ENCODE peak calls at places on chromosomes 7 and 10, in eight cellular contexts. One of them, this sample, is unnamed.

GRCh38 chr10:71133710-71134686 is 78.4 kb upstream of the UNC5B start:
- DNase-seq in T-helper 9 cell: no peak
- DNase-seq in NCI-H774: no peak
- DNase-seq in NCI-H510A treated with DMSO at 0.1 percent for 48 hours: no peak
- DNase-seq in germinal center: no peak
- DNase-seq in NCI-H1105: no peak
- DNase-seq in heart right ventricle: no peak
- DNase-seq in endothelial cell of umbilical vein: no peak
- DNase-seq in this sample: no peak

GRCh38 chr7:158825628-158826289 is 3.5 kb downstream of the ESYT2 start:
- DNase-seq in NCI-H1105: no peak
- DNase-seq in NCI-H774: no peak
- DNase-seq in heart right ventricle: no peak
- DNase-seq in NCI-H510A treated with DMSO at 0.1 percent for 48 hours: no peak
- DNase-seq in endothelial cell of umbilical vein: no peak
- DNase-seq in germinal center: no peak
- DNase-seq in T-helper 9 cell: no peak
- DNase-seq in this sample: no peak

GRCh38 chr7:1651897-1652296 is 18.2 kb upstream of the ELFN1 start:
- DNase-seq in endothelial cell of umbilical vein: no peak
- DNase-seq in germinal center: no peak
- DNase-seq in T-helper 9 cell: no peak
- DNase-seq in heart right ventricle: no peak
- DNase-seq in NCI-H774: no peak
- DNase-seq in NCI-H510A treated with DMSO at 0.1 percent for 48 hours: no peak
- DNase-seq in NCI-H1105: no peak
- DNase-seq in this sample: no peak

GRCh38 chr7:157863176-157863575 is 526.4 kb downstream of the DNAJB6 start:
- DNase-seq in endothelial cell of umbilical vein: no peak
- DNase-seq in NCI-H510A treated with DMSO at 0.1 percent for 48 hours: no peak
- DNase-seq in T-helper 9 cell: no peak
- DNase-seq in NCI-H774: no peak
- DNase-seq in NCI-H1105: no peak
- DNase-seq in germinal center: no peak
- DNase-seq in heart right ventricle: no peak
- DNase-seq in this sample: no peak

GRCh38 chr10:110138197-110138812 is 69.1 kb upstream of the MXI1 start:
- DNase-seq in endothelial cell of umbilical vein: peak; percentile 59
- DNase-seq in NCI-H1105: peak; percentile 1
- DNase-seq in NCI-H774: no peak
- DNase-seq in T-helper 9 cell: no peak
- DNase-seq in heart right ventricle: no peak
- DNase-seq in NCI-H510A treated with DMSO at 0.1 percent for 48 hours: peak; percentile 71
- DNase-seq in germinal center: peak; percentile 59
- DNase-seq in this sample: peak; percentile 70

GRCh38 chr7:125090596-125090995 is 161.0 kb upstream of the POT1 start:
- DNase-seq in NCI-H774: no peak
- DNase-seq in germinal center: no peak
- DNase-seq in T-helper 9 cell: no peak
- DNase-seq in endothelial cell of umbilical vein: peak; percentile 47
- DNase-seq in NCI-H510A treated with DMSO at 0.1 percent for 48 hours: no peak
- DNase-seq in heart right ventricle: no peak
- DNase-seq in NCI-H1105: no peak
- DNase-seq in this sample: peak; percentile 77

GRCh38 chr10:24981161-24981710 is 28.8 kb upstream of the PRTFDC1 start:
- DNase-seq in NCI-H510A treated with DMSO at 0.1 percent for 48 hours: no peak
- DNase-seq in germinal center: no peak
- DNase-seq in heart right ventricle: no peak
- DNase-seq in endothelial cell of umbilical vein: no peak
- DNase-seq in NCI-H774: no peak
- DNase-seq in NCI-H1105: no peak
- DNase-seq in T-helper 9 cell: no peak
- DNase-seq in this sample: no peak

GRCh38 chr7:134175724-134176350 is 48.7 kb downstream of the LRGUK start:
- DNase-seq in T-helper 9 cell: no peak
- DNase-seq in heart right ventricle: no peak
- DNase-seq in endothelial cell of umbilical vein: no peak
- DNase-seq in germinal center: no peak
- DNase-seq in NCI-H1105: no peak
- DNase-seq in NCI-H774: no peak
- DNase-seq in NCI-H510A treated with DMSO at 0.1 percent for 48 hours: no peak
- DNase-seq in this sample: no peak

GRCh38 chr7:19707240-19707639 is 1.6 kb downstream of the POLR1F start:
- DNase-seq in heart right ventricle: no peak
- DNase-seq in NCI-H774: no peak
- DNase-seq in germinal center: no peak
- DNase-seq in NCI-H1105: no peak
- DNase-seq in T-helper 9 cell: no peak
- DNase-seq in endothelial cell of umbilical vein: peak; percentile 61
- DNase-seq in NCI-H510A treated with DMSO at 0.1 percent for 48 hours: no peak
- DNase-seq in this sample: peak; percentile 14

GRCh38 chr7:50812847-50813475 is 30.3 kb upstream of the GRB10 start:
- DNase-seq in NCI-H510A treated with DMSO at 0.1 percent for 48 hours: no peak
- DNase-seq in endothelial cell of umbilical vein: peak; percentile 83
- DNase-seq in NCI-H1105: no peak
- DNase-seq in NCI-H774: no peak
- DNase-seq in T-helper 9 cell: no peak
- DNase-seq in germinal center: no peak
- DNase-seq in heart right ventricle: peak; percentile 66
- DNase-seq in this sample: peak; percentile 84

GRCh38 chr10:89032141-89032814 is 41.7 kb downstream of the FAS start:
- DNase-seq in NCI-H510A treated with DMSO at 0.1 percent for 48 hours: no peak
- DNase-seq in T-helper 9 cell: no peak
- DNase-seq in germinal center: no peak
- DNase-seq in NCI-H774: no peak
- DNase-seq in endothelial cell of umbilical vein: peak; percentile 73
- DNase-seq in heart right ventricle: no peak
- DNase-seq in NCI-H1105: no peak
- DNase-seq in this sample: peak; percentile 93

GRCh38 chr10:59898125-59898835 is 8.1 kb downstream of the CCDC6 start:
- DNase-seq in NCI-H774: no peak
- DNase-seq in T-helper 9 cell: no peak
- DNase-seq in heart right ventricle: no peak
- DNase-seq in endothelial cell of umbilical vein: no peak
- DNase-seq in NCI-H510A treated with DMSO at 0.1 percent for 48 hours: no peak
- DNase-seq in germinal center: no peak
- DNase-seq in NCI-H1105: no peak
- DNase-seq in this sample: no peak

GRCh38 chr7:6228865-6229264 is 43.6 kb downstream of the CYTH3 start:
- DNase-seq in NCI-H1105: no peak
- DNase-seq in endothelial cell of umbilical vein: peak; percentile 30
- DNase-seq in T-helper 9 cell: no peak
- DNase-seq in NCI-H774: no peak
- DNase-seq in heart right ventricle: no peak
- DNase-seq in germinal center: peak; percentile 38
- DNase-seq in NCI-H510A treated with DMSO at 0.1 percent for 48 hours: no peak
- DNase-seq in this sample: no peak

GRCh38 chr7:93165447-93165846 is 17.3 kb upstream of the SAMD9L start:
- DNase-seq in NCI-H1105: no peak
- DNase-seq in heart right ventricle: no peak
- DNase-seq in endothelial cell of umbilical vein: no peak
- DNase-seq in T-helper 9 cell: no peak
- DNase-seq in NCI-H510A treated with DMSO at 0.1 percent for 48 hours: no peak
- DNase-seq in germinal center: no peak
- DNase-seq in NCI-H774: no peak
- DNase-seq in this sample: no peak

GRCh38 chr10:72736881-72737280 is 44.9 kb downstream of the MCU start:
- DNase-seq in NCI-H1105: no peak
- DNase-seq in NCI-H510A treated with DMSO at 0.1 percent for 48 hours: no peak
- DNase-seq in T-helper 9 cell: no peak
- DNase-seq in heart right ventricle: no peak
- DNase-seq in germinal center: no peak
- DNase-seq in NCI-H774: no peak
- DNase-seq in endothelial cell of umbilical vein: no peak
- DNase-seq in this sample: no peak

GRCh38 chr10:6140141-6140841 is 51.5 kb downstream of the RBM17 start:
- DNase-seq in NCI-H510A treated with DMSO at 0.1 percent for 48 hours: no peak
- DNase-seq in T-helper 9 cell: peak; percentile 41
- DNase-seq in germinal center: no peak
- DNase-seq in heart right ventricle: no peak
- DNase-seq in NCI-H1105: no peak
- DNase-seq in NCI-H774: no peak
- DNase-seq in endothelial cell of umbilical vein: no peak
- DNase-seq in this sample: no peak

GRCh38 chr10:69902835-69903535 is 101.3 kb downstream of the COL13A1 start:
- DNase-seq in NCI-H774: no peak
- DNase-seq in germinal center: no peak
- DNase-seq in T-helper 9 cell: no peak
- DNase-seq in NCI-H510A treated with DMSO at 0.1 percent for 48 hours: no peak
- DNase-seq in NCI-H1105: no peak
- DNase-seq in heart right ventricle: peak; percentile 35
- DNase-seq in endothelial cell of umbilical vein: no peak
- DNase-seq in this sample: no peak

GRCh38 chr7:74343281-74344127 is 54.3 kb downstream of the CLIP2 start:
- DNase-seq in germinal center: no peak
- DNase-seq in NCI-H774: no peak
- DNase-seq in heart right ventricle: no peak
- DNase-seq in endothelial cell of umbilical vein: peak; percentile 27
- DNase-seq in NCI-H510A treated with DMSO at 0.1 percent for 48 hours: no peak
- DNase-seq in NCI-H1105: no peak
- DNase-seq in T-helper 9 cell: no peak
- DNase-seq in this sample: peak; percentile 80

GRCh38 chr7:135822396-135822795 is 73.8 kb upstream of the FAM180A start:
- DNase-seq in NCI-H1105: no peak
- DNase-seq in endothelial cell of umbilical vein: no peak
- DNase-seq in NCI-H774: no peak
- DNase-seq in T-helper 9 cell: no peak
- DNase-seq in heart right ventricle: no peak
- DNase-seq in germinal center: no peak
- DNase-seq in NCI-H510A treated with DMSO at 0.1 percent for 48 hours: no peak
- DNase-seq in this sample: no peak

GRCh38 chr7:77571791-77572190 is 34.7 kb downstream of the PTPN12 start:
- DNase-seq in T-helper 9 cell: no peak
- DNase-seq in NCI-H774: no peak
- DNase-seq in germinal center: no peak
- DNase-seq in NCI-H1105: no peak
- DNase-seq in endothelial cell of umbilical vein: no peak
- DNase-seq in heart right ventricle: no peak
- DNase-seq in NCI-H510A treated with DMSO at 0.1 percent for 48 hours: no peak
- DNase-seq in this sample: no peak

GRCh38 chr7:80923211-80923612 is 4.4 kb upstream of the SEMA3C start:
- DNase-seq in endothelial cell of umbilical vein: no peak
- DNase-seq in NCI-H1105: peak; percentile 86
- DNase-seq in T-helper 9 cell: no peak
- DNase-seq in NCI-H510A treated with DMSO at 0.1 percent for 48 hours: peak; percentile 84
- DNase-seq in heart right ventricle: no peak
- DNase-seq in germinal center: no peak
- DNase-seq in NCI-H774: peak; percentile 22
- DNase-seq in this sample: peak; percentile 39

GRCh38 chr7:157555308-157555707 is 218.5 kb downstream of the DNAJB6 start:
- DNase-seq in heart right ventricle: no peak
- DNase-seq in T-helper 9 cell: no peak
- DNase-seq in NCI-H774: no peak
- DNase-seq in NCI-H510A treated with DMSO at 0.1 percent for 48 hours: no peak
- DNase-seq in endothelial cell of umbilical vein: no peak
- DNase-seq in NCI-H1105: no peak
- DNase-seq in germinal center: no peak
- DNase-seq in this sample: no peak

GRCh38 chr10:72083234-72084093 is 4.9 kb downstream of the SPOCK2 start:
- DNase-seq in T-helper 9 cell: no peak
- DNase-seq in NCI-H510A treated with DMSO at 0.1 percent for 48 hours: peak; percentile 3
- DNase-seq in endothelial cell of umbilical vein: no peak
- DNase-seq in NCI-H1105: no peak
- DNase-seq in germinal center: no peak
- DNase-seq in NCI-H774: no peak
- DNase-seq in heart right ventricle: no peak
- DNase-seq in this sample: no peak

GRCh38 chr7:147432068-147432467 is 1158.5 kb upstream of the C7orf33 start:
- DNase-seq in heart right ventricle: no peak
- DNase-seq in NCI-H510A treated with DMSO at 0.1 percent for 48 hours: no peak
- DNase-seq in endothelial cell of umbilical vein: no peak
- DNase-seq in NCI-H1105: no peak
- DNase-seq in germinal center: no peak
- DNase-seq in T-helper 9 cell: no peak
- DNase-seq in NCI-H774: no peak
- DNase-seq in this sample: no peak

GRCh38 chr7:69373171-69374035 is 224.9 kb upstream of the AUTS2 start:
- DNase-seq in NCI-H1105: no peak
- DNase-seq in endothelial cell of umbilical vein: no peak
- DNase-seq in germinal center: no peak
- DNase-seq in NCI-H774: no peak
- DNase-seq in NCI-H510A treated with DMSO at 0.1 percent for 48 hours: no peak
- DNase-seq in T-helper 9 cell: no peak
- DNase-seq in heart right ventricle: no peak
- DNase-seq in this sample: no peak

GRCh38 chr7:381211-382117 is 91.5 kb downstream of the FOXL3 start:
- DNase-seq in NCI-H510A treated with DMSO at 0.1 percent for 48 hours: no peak
- DNase-seq in T-helper 9 cell: peak; percentile 27
- DNase-seq in NCI-H774: no peak
- DNase-seq in heart right ventricle: no peak
- DNase-seq in NCI-H1105: no peak
- DNase-seq in germinal center: no peak
- DNase-seq in endothelial cell of umbilical vein: no peak
- DNase-seq in this sample: no peak

GRCh38 chr10:52653221-52653501 is 119.4 kb downstream of the MBL2 start:
- DNase-seq in NCI-H1105: no peak
- DNase-seq in NCI-H774: no peak
- DNase-seq in germinal center: no peak
- DNase-seq in endothelial cell of umbilical vein: no peak
- DNase-seq in heart right ventricle: no peak
- DNase-seq in T-helper 9 cell: no peak
- DNase-seq in NCI-H510A treated with DMSO at 0.1 percent for 48 hours: no peak
- DNase-seq in this sample: no peak

GRCh38 chr7:127905491-127906330 is 125.5 kb downstream of the LRRC4 start:
- DNase-seq in endothelial cell of umbilical vein: peak; percentile 62
- DNase-seq in germinal center: no peak
- DNase-seq in NCI-H1105: no peak
- DNase-seq in NCI-H510A treated with DMSO at 0.1 percent for 48 hours: no peak
- DNase-seq in NCI-H774: no peak
- DNase-seq in T-helper 9 cell: no peak
- DNase-seq in heart right ventricle: no peak
- DNase-seq in this sample: peak; percentile 74

GRCh38 chr10:47326927-47327330 is 4.7 kb downstream of the GDF2 start:
- DNase-seq in endothelial cell of umbilical vein: no peak
- DNase-seq in heart right ventricle: peak; percentile 39
- DNase-seq in T-helper 9 cell: no peak
- DNase-seq in NCI-H510A treated with DMSO at 0.1 percent for 48 hours: no peak
- DNase-seq in germinal center: no peak
- DNase-seq in NCI-H1105: no peak
- DNase-seq in NCI-H774: no peak
- DNase-seq in this sample: no peak

GRCh38 chr7:4882169-4882741 is 1.3 kb downstream of the RADIL start:
- DNase-seq in NCI-H510A treated with DMSO at 0.1 percent for 48 hours: no peak
- DNase-seq in NCI-H1105: no peak
- DNase-seq in heart right ventricle: peak; percentile 58
- DNase-seq in T-helper 9 cell: no peak
- DNase-seq in germinal center: no peak
- DNase-seq in NCI-H774: no peak
- DNase-seq in endothelial cell of umbilical vein: peak; percentile 59
- DNase-seq in this sample: no peak

GRCh38 chr7:154304231-154304630 is 252.0 kb downstream of the DPP6 start:
- DNase-seq in NCI-H510A treated with DMSO at 0.1 percent for 48 hours: no peak
- DNase-seq in heart right ventricle: no peak
- DNase-seq in T-helper 9 cell: no peak
- DNase-seq in NCI-H1105: no peak
- DNase-seq in germinal center: no peak
- DNase-seq in endothelial cell of umbilical vein: no peak
- DNase-seq in NCI-H774: no peak
- DNase-seq in this sample: no peak

GRCh38 chr7:133977409-133978274 is 149.5 kb upstream of the LRGUK start:
- DNase-seq in NCI-H774: peak; percentile 41
- DNase-seq in T-helper 9 cell: no peak
- DNase-seq in NCI-H510A treated with DMSO at 0.1 percent for 48 hours: peak; percentile 8
- DNase-seq in NCI-H1105: no peak
- DNase-seq in germinal center: no peak
- DNase-seq in endothelial cell of umbilical vein: no peak
- DNase-seq in heart right ventricle: no peak
- DNase-seq in this sample: no peak

GRCh38 chr7:120856621-120857352 is 1.2 kb downstream of the TSPAN12 start:
- DNase-seq in endothelial cell of umbilical vein: peak; percentile 51
- DNase-seq in T-helper 9 cell: no peak
- DNase-seq in heart right ventricle: peak; percentile 36
- DNase-seq in NCI-H774: peak; percentile 24
- DNase-seq in germinal center: peak; percentile 14
- DNase-seq in NCI-H510A treated with DMSO at 0.1 percent for 48 hours: peak; percentile 14
- DNase-seq in NCI-H1105: no peak
- DNase-seq in this sample: peak; percentile 16

GRCh38 chr7:68266004-68266579 is 1269.5 kb downstream of the TYW1 start:
- DNase-seq in NCI-H774: no peak
- DNase-seq in endothelial cell of umbilical vein: no peak
- DNase-seq in T-helper 9 cell: no peak
- DNase-seq in heart right ventricle: no peak
- DNase-seq in NCI-H1105: no peak
- DNase-seq in germinal center: no peak
- DNase-seq in NCI-H510A treated with DMSO at 0.1 percent for 48 hours: no peak
- DNase-seq in this sample: no peak

This sample was measured in epithelial cell of esophagus.